ENCODE peak calls at places on chromosome 3, in nine cellular contexts. I, Z, S, B, U, Q, F, L and D are unnamed samples.

GRCh38 chr3:72574144-72574543 is 274.1 kb downstream of the SHQ1 start:
- DNase-seq in I (no peak), Z (no peak), S (no peak), B (no peak), U (no peak), Q (no peak), F (no peak), L (no peak), D (no peak)

GRCh38 chr3:8562081-8562595 is 60.5 kb downstream of the LMCD1 start:
- DNase-seq in I (peak), Z (no peak), S (no peak), B (no peak), U (no peak), Q (no peak), F (no peak), L (no peak), D (no peak)

GRCh38 chr3:98240133-98240532 is 23.9 kb upstream of the OR5H6 start:
- DNase-seq in I (no peak), Z (peak), S (no peak), B (no peak), U (no peak), Q (no peak), F (no peak), L (no peak), D (no peak)

GRCh38 chr3:28575748-28576589 is 227.3 kb upstream of the AZI2 start:
- DNase-seq in I (peak), Z (no peak), S (no peak), B (peak), U (no peak), Q (no peak), F (peak), L (peak), D (no peak)

GRCh38 chr3:45223889-45224730 is 2.0 kb downstream of the TMEM158 start:
- DNase-seq in I (peak), Z (peak), S (no peak), B (no peak), U (no peak), Q (no peak), F (no peak), L (no peak), D (no peak)

GRCh38 chr3:64341355-64341754 is 116.1 kb upstream of the PRICKLE2 start:
- DNase-seq in I (no peak), Z (no peak), S (no peak), B (no peak), U (no peak), Q (no peak), F (peak), L (no peak), D (no peak)

GRCh38 chr3:158569717-158570244 is 1.2 kb upstream of the MLF1 start:
- DNase-seq in I (no peak), Z (no peak), S (no peak), B (peak), U (no peak), Q (no peak), F (peak), L (no peak), D (no peak)

GRCh38 chr3:134895181-134895580 is 100.1 kb downstream of the EPHB1 start:
- DNase-seq in I (no peak), Z (no peak), S (no peak), B (no peak), U (no peak), Q (no peak), F (no peak), L (no peak), D (no peak)

GRCh38 chr3:150168694-150169093 is 198.0 kb upstream of the PFN2 start:
- DNase-seq in I (peak), Z (no peak), S (no peak), B (peak), U (no peak), Q (peak), F (no peak), L (peak), D (no peak)

GRCh38 chr3:67686067-67686466 is 31.7 kb upstream of the SUCLG2 start:
- DNase-seq in I (no peak), Z (no peak), S (no peak), B (no peak), U (no peak), Q (no peak), F (no peak), L (no peak), D (no peak)

GRCh38 chr3:102447272-102447671 is 12.5 kb downstream of the ZPLD1 start:
- DNase-seq in I (peak), Z (no peak), S (no peak), B (no peak), U (no peak), Q (no peak), F (no peak), L (no peak), D (no peak)

GRCh38 chr3:80297720-80298119 is 529.9 kb upstream of the ROBO1 start:
- DNase-seq in I (no peak), Z (no peak), S (no peak), B (no peak), U (no peak), Q (no peak), F (no peak), L (no peak), D (no peak)

GRCh38 chr3:13881536-13882410 is 1.9 kb upstream of the WNT7A start:
- DNase-seq in I (no peak), Z (no peak), S (no peak), B (no peak), U (no peak), Q (no peak), F (no peak), L (no peak), D (no peak)

GRCh38 chr3:8891328-8891727 is 71.9 kb downstream of the RAD18 start:
- DNase-seq in I (no peak), Z (no peak), S (no peak), B (no peak), U (no peak), Q (no peak), F (no peak), L (no peak), D (no peak)

GRCh38 chr3:149717391-149718056 is 34.8 kb downstream of the COMMD2 start:
- DNase-seq in I (peak), Z (peak), S (peak), B (peak), U (no peak), Q (peak), F (peak), L (peak), D (no peak)

GRCh38 chr3:151037746-151038145 is 47.7 kb upstream of the MED12L start:
- DNase-seq in I (peak), Z (no peak), S (no peak), B (no peak), U (peak), Q (peak), F (peak), L (no peak), D (no peak)

GRCh38 chr3:10467904-10468610 is 37.3 kb downstream of the ATP2B2 start:
- DNase-seq in I (no peak), Z (no peak), S (no peak), B (no peak), U (no peak), Q (no peak), F (no peak), L (no peak), D (no peak)

GRCh38 chr3:11914651-11915050 is 68.0 kb upstream of the TAMM41 start:
- DNase-seq in I (no peak), Z (no peak), S (no peak), B (no peak), U (no peak), Q (no peak), F (no peak), L (no peak), D (no peak)

GRCh38 chr3:178112134-178112533 is 424.1 kb upstream of the KCNMB2 start:
- DNase-seq in I (no peak), Z (peak), S (no peak), B (no peak), U (no peak), Q (no peak), F (no peak), L (no peak), D (no peak)

GRCh38 chr3:193829781-193830180 is 236.8 kb downstream of the OPA1 start:
- DNase-seq in I (peak), Z (no peak), S (no peak), B (no peak), U (no peak), Q (no peak), F (peak), L (no peak), D (no peak)

GRCh38 chr3:171200052-171201029 is 173.8 kb upstream of the SLC2A2 start:
- DNase-seq in I (no peak), Z (peak), S (no peak), B (no peak), U (no peak), Q (no peak), F (no peak), L (no peak), D (no peak)

GRCh38 chr3:53085476-53085875 is 39.6 kb upstream of the SFMBT1 start:
- DNase-seq in I (no peak), Z (no peak), S (no peak), B (no peak), U (no peak), Q (no peak), F (no peak), L (no peak), D (no peak)

GRCh38 chr3:53084310-53085001 is 38.6 kb upstream of the SFMBT1 start:
- DNase-seq in I (no peak), Z (no peak), S (no peak), B (peak), U (no peak), Q (peak), F (peak), L (peak), D (no peak)

GRCh38 chr3:53082736-53083135 is 36.9 kb upstream of the SFMBT1 start:
- DNase-seq in I (no peak), Z (no peak), S (no peak), B (no peak), U (no peak), Q (no peak), F (no peak), L (no peak), D (no peak)

GRCh38 chr3:53083949-53084309 is 38.1 kb upstream of the SFMBT1 start:
- DNase-seq in I (no peak), Z (no peak), S (no peak), B (no peak), U (no peak), Q (no peak), F (no peak), L (no peak), D (no peak)

GRCh38 chr3:53083496-53083895 is 37.6 kb upstream of the SFMBT1 start:
- DNase-seq in I (peak), Z (no peak), S (no peak), B (no peak), U (peak), Q (peak), F (peak), L (no peak), D (no peak)
- H3K4me3 ChIP-seq in I (no peak), Z (no peak), S (no peak), B (no peak), U (no peak), Q (peak), F (no peak), L (no peak), D (no peak)

GRCh38 chr3:109445210-109445609 is 107.9 kb upstream of the DPPA4 start:
- DNase-seq in I (no peak), Z (no peak), S (no peak), B (no peak), U (no peak), Q (no peak), F (no peak), L (no peak), D (no peak)
- TF ChIP-seq CTCF in I (no peak), Z (no peak), S (no peak), B (no peak), U (no peak), Q (no peak), F (no peak), L (no peak), D (no peak)

DNA sequence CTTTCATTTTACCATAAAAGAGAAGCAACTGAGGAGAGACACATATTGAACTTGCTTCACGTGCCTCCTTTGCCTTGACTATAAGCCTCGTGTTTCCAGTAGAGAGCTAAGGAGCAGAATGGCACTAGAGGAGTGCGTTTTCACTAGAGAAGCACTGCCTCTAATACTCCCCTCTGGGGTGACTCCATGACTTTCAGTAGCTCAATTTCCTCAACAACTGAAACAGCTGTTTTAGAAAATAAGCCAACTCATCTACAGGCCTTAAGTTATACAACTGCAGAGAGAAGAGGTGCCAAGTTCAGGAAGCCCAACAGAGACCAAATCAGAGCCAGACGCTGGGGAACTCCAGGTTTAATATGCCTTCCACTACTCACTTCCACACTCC is 1.9 kb downstream of the UBP1 start:
- DNase-seq in I (peak), Z (peak), S (no peak), B (peak), U (no peak), Q (no peak), F (peak), L (peak), D (no peak)
- H3K4me3 ChIP-seq in I (peak), Z (peak), S (peak), B (peak), U (peak), Q (peak), F (peak), L (peak), D (peak)

GRCh38 chr3:188284455-188285212 is 130.7 kb downstream of the LPP start:
- DNase-seq in I (no peak), Z (no peak), S (no peak), B (no peak), U (no peak), Q (no peak), F (no peak), L (no peak), D (no peak)

GRCh38 chr3:188286087-188286513 is 132.1 kb downstream of the LPP start:
- DNase-seq in I (peak), Z (no peak), S (no peak), B (no peak), U (peak), Q (peak), F (no peak), L (no peak), D (no peak)

GRCh38 chr3:188280627-188281026 is 126.7 kb downstream of the LPP start:
- DNase-seq in I (no peak), Z (no peak), S (no peak), B (no peak), U (no peak), Q (no peak), F (no peak), L (no peak), D (no peak)

GRCh38 chr3:188282871-188283270 is 128.9 kb downstream of the LPP start:
- DNase-seq in I (no peak), Z (no peak), S (no peak), B (no peak), U (no peak), Q (no peak), F (peak), L (no peak), D (no peak)

GRCh38 chr3:188283347-188283746 is 129.4 kb downstream of the LPP start:
- DNase-seq in I (peak), Z (peak), S (no peak), B (no peak), U (no peak), Q (no peak), F (peak), L (peak), D (no peak)
- TF ChIP-seq CTCF in I (peak), Z (no peak), S (no peak), B (peak), U (peak), Q (no peak), F (peak), L (no peak), D (no peak)

GRCh38 chr3:107861422-107861821 is 229.4 kb downstream of the CD47 start:
- DNase-seq in I (no peak), Z (no peak), S (no peak), B (no peak), U (no peak), Q (no peak), F (no peak), L (no peak), D (no peak)
- H3K4me3 ChIP-seq in I (no peak), Z (no peak), S (no peak), B (no peak), U (no peak), Q (no peak), F (no peak), L (no peak), D (no peak)

DNA sequence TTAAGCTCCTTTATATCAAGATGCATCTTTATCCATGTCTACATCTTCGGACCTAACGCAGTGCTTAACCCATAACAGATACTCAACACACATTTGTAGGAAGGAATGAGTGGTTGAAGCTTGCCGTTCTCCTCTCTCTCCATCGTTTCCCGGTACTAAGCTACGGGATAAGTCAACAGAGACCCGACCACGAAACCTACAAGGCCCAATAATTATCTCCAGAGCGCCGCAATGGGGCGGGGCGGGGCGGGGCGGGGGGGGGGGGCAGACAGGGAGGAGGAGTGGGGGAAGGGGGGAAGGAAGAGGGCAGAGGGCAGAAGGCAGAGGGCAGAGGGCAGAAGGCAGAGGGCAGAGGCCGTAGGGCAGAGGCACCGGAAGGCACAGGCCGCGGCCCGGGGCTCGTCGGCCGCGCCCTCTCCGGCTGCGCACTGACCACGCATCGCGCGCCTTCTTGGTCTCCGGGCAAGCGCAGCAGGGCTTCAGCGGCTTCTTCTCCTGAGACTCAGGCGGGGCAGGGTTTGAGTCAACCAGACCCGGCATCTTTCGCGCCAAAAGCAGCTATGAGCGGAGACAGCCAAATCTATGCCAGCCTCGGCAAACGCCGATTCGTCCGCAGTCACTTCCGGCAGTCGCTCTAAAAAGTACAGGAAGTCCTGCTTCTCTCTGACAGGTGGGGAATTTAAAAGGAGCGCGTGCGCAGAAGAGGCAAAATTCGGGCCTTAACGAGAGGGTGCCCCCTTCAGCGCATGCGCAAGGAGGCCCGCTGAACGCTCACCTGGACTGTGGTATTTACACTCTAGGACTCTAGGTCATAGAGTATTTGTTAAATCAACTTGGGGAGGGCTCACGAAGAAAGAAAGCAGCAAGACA is at the start of gene COX17:
- DNase-seq in I (peak), Z (peak), S (peak), B (peak), U (peak), Q (peak), F (peak), L (peak), D (peak)
- TF ChIP-seq CTCF in I (no peak), Z (no peak), S (no peak), B (no peak), U (no peak), Q (no peak), F (no peak), L (no peak), D (no peak)

GRCh38 chr3:168341965-168342719 is 246.4 kb upstream of the GOLIM4 start:
- DNase-seq in I (peak), Z (no peak), S (no peak), B (peak), U (no peak), Q (no peak), F (peak), L (no peak), D (no peak)
- H3K4me3 ChIP-seq in I (no peak), Z (no peak), S (no peak), B (no peak), U (no peak), Q (no peak), F (no peak), L (no peak), D (no peak)

GRCh38 chr3:121975702-121976302 is 46.2 kb downstream of the ILDR1 start:
- DNase-seq in I (no peak), Z (no peak), S (no peak), B (no peak), U (no peak), Q (no peak), F (no peak), L (no peak), D (no peak)
- TF ChIP-seq CTCF in I (no peak), Z (no peak), S (no peak), B (no peak), U (no peak), Q (no peak), F (no peak), L (no peak), D (no peak)